ENCODE peak calls at places on chromosomes 13 and 19, in seven cellular contexts. O, H, J, A, N, W and Z are unnamed samples.

GRCh38 chr13:45142440-45143345 is 22.4 kb downstream of the GTF2F2 start:
- DNase-seq in O (no peak), A (no peak), W (no peak), H (no peak), N (peak; percentile 7), J (peak; percentile 8), Z (peak; percentile 12)

GRCh38 chr19:45973564-45974338 is at the start of gene NOVA2:
- DNase-seq in O (no peak), N (peak; percentile 70), J (peak; percentile 39), H (no peak), A (peak; percentile 85), W (peak; percentile 80), Z (peak; percentile 42)

GRCh38 chr13:33083054-33083453 is 66.8 kb downstream of the KL start:
- DNase-seq in O (no peak), A (no peak), J (no peak), W (no peak), H (no peak), N (no peak), Z (no peak)

GRCh38 chr13:80215368-80215767 is 125.6 kb downstream of the SPRY2 start:
- DNase-seq in J (no peak), O (no peak), W (no peak), A (peak; percentile 25), H (no peak), N (no peak), Z (no peak)

GRCh38 chr13:82305588-82305987 is 1576.7 kb downstream of the SLITRK1 start:
- DNase-seq in J (no peak), O (no peak), N (no peak), A (no peak), W (no peak), H (no peak), Z (no peak)

GRCh38 chr13:98482476-98483444 is 94.1 kb downstream of the STK24 start:
- DNase-seq in W (peak; percentile 55), N (no peak), A (peak; percentile 82), O (no peak), J (peak; percentile 40), H (no peak), Z (no peak)

GRCh38 chr13:24071423-24072075 is 89.0 kb upstream of the SPATA13 start:
- DNase-seq in W (no peak), A (peak; percentile 86), N (no peak), H (no peak), J (peak; percentile 32), O (no peak), Z (no peak)

GRCh38 chr19:18558202-18558555 is 509 bp downstream of the KXD1 start:
- DNase-seq in W (no peak), H (no peak), O (no peak), J (no peak), N (no peak), A (no peak), Z (no peak)

GRCh38 chr13:41767801-41768200 is 193.1 kb downstream of the VWA8 start:
- DNase-seq in J (peak; percentile 18), H (no peak), W (no peak), O (no peak), A (no peak), N (no peak), Z (no peak)

GRCh38 chr13:46804391-46804815 is 7.4 kb upstream of the ESD start:
- DNase-seq in A (peak; percentile 85), H (no peak), W (no peak), J (peak; percentile 98), O (no peak), N (no peak), Z (no peak)